ENCODE peak calls at places on chromosomes 7 and 10, in four cellular contexts. D, C, O and J are unnamed samples.

GRCh38 chr7:148695953-148696352 is 2.8 kb upstream of the CUL1 start:
- DNase-seq in D (no peak), C (no peak), O (no peak), J (no peak)

GRCh38 chr10:129741978-129742741 is 221.9 kb downstream of the EBF3 start:
- DNase-seq in D (no peak), O (no peak), C (no peak), J (no peak)

GRCh38 chr7:152050547-152050971 is 25.1 kb downstream of the GALNT11 start:
- DNase-seq in D (no peak), C (peak; percentile 73), O (no peak), J (peak; percentile 44)

GRCh38 chr7:96287168-96287567 is 34.7 kb downstream of the SLC25A13 start:
- DNase-seq in O (no peak), D (no peak), C (no peak), J (no peak)

GRCh38 chr10:118776033-118776432 is 21.3 kb upstream of the CACUL1 start:
- DNase-seq in O (no peak), C (no peak), D (no peak), J (no peak)

GRCh38 chr10:110837418-110838120 is 34.2 kb upstream of the PDCD4 start:
- DNase-seq in C (no peak), D (no peak), O (no peak), J (no peak)

GRCh38 chr7:43905954-43906326 is 456 bp downstream of the URGCP start:
- DNase-seq in O (no peak), C (no peak), D (peak; percentile 48), J (peak; percentile 46)

GRCh38 chr10:46787321-46787615 is 124.0 kb upstream of the PTPN20 start:
- DNase-seq in C (no peak), D (peak; percentile 58), O (peak; percentile 28), J (peak; percentile 63)

GRCh38 chr7:801940-802364 is 30.3 kb upstream of the SUN1 start:
- DNase-seq in C (no peak), D (no peak), O (peak; percentile 72), J (peak; percentile 51)

GRCh38 chr7:17940302-17941170 is at the start of gene SNX13:
- DNase-seq in O (peak; percentile 91), D (peak; percentile 91), C (peak; percentile 87), J (peak; percentile 91)

GRCh38 chr10:843703-844102 is 87.8 kb downstream of the LARP4B start:
- DNase-seq in O (no peak), C (no peak), D (no peak), J (no peak)

GRCh38 chr10:77862595-77862994 is 64.0 kb downstream of the DLG5 start:
- DNase-seq in O (peak; percentile 57), D (no peak), C (no peak), J (no peak)

GRCh38 chr7:156155988-156156733 is 343.9 kb upstream of the SHH start:
- DNase-seq in C (no peak), O (no peak), D (no peak), J (no peak)

GRCh38 chr7:30091431-30092386 is 43.1 kb upstream of the MTURN start:
- DNase-seq in C (no peak), O (no peak), D (no peak), J (peak; percentile 19)

GRCh38 chr7:108026116-108026515 is 23.2 kb upstream of the LAMB1 start:
- DNase-seq in D (no peak), C (no peak), O (no peak), J (no peak)

GRCh38 chr7:23357190-23358093 is 58.3 kb downstream of the MALSU1 start:
- DNase-seq in O (no peak), D (no peak), C (no peak), J (peak; percentile 19)

GRCh38 chr10:58440484-58440883 is 55.3 kb downstream of the TFAM start:
- DNase-seq in D (no peak), C (no peak), O (no peak), J (no peak)

GRCh38 chr10:12780634-12781601 is 220.6 kb downstream of the CCDC3 start:
- DNase-seq in C (no peak), O (no peak), D (no peak), J (no peak)

GRCh38 chr10:109883859-109884771 is 39.2 kb downstream of the XPNPEP1 start:
- DNase-seq in D (peak; percentile 66), O (peak; percentile 82), C (peak; percentile 51), J (peak; percentile 94)

GRCh38 chr10:12703813-12704212 is 297.7 kb downstream of the CCDC3 start:
- DNase-seq in C (no peak), O (no peak), D (no peak), J (no peak)

GRCh38 chr10:20956843-20957242 is 59.7 kb upstream of the NEBL start:
- DNase-seq in O (no peak), C (no peak), D (no peak), J (peak; percentile 66)

GRCh38 chr10:29160110-29160669 is 128.7 kb upstream of the LYZL1 start:
- DNase-seq in C (no peak), D (no peak), O (peak; percentile 76), J (no peak)

GRCh38 chr7:146366938-146367337 is 250.3 kb downstream of the CNTNAP2 start:
- DNase-seq in O (no peak), C (no peak), D (no peak), J (no peak)